ENCODE peak calls at places on chromosomes 5 and 9, in eight cellular contexts. One of them, this sample, is unnamed.

GRCh38 chr5:116605310-116606070 is 30.9 kb upstream of the SEMA6A start:
- DNase-seq in HepG2: no peak
- DNase-seq in neural progenitor cell: no peak
- DNase-seq in astrocyte: peak
- DNase-seq in GM23338: no peak
- DNase-seq in H1: no peak
- DNase-seq in K562: no peak
- DNase-seq in MM.1S: no peak
- DNase-seq in this sample: no peak

GRCh38 chr9:105694320-105694847 is at the start of gene TMEM38B:
- DNase-seq in neural progenitor cell: peak
- DNase-seq in K562: peak
- DNase-seq in astrocyte: peak
- DNase-seq in MM.1S: peak
- DNase-seq in HepG2: peak
- DNase-seq in H1: peak
- DNase-seq in GM23338: peak
- DNase-seq in this sample: peak

GRCh38 chr5:3194684-3195083 is 400.9 kb upstream of the IRX1 start:
- DNase-seq in neural progenitor cell: peak
- DNase-seq in K562: no peak
- DNase-seq in astrocyte: no peak
- DNase-seq in H1: no peak
- DNase-seq in HepG2: no peak
- DNase-seq in MM.1S: no peak
- DNase-seq in GM23338: peak
- DNase-seq in this sample: no peak

GRCh38 chr9:118991366-118992285 is 377.6 kb downstream of the BRINP1 start:
- DNase-seq in K562: no peak
- DNase-seq in GM23338: peak
- DNase-seq in neural progenitor cell: peak
- DNase-seq in astrocyte: peak
- DNase-seq in H1: no peak
- DNase-seq in HepG2: no peak
- DNase-seq in MM.1S: no peak
- DNase-seq in this sample: no peak

GRCh38 chr5:417301-417700 is 25.7 kb upstream of the EXOC3 start:
- DNase-seq in MM.1S: no peak
- DNase-seq in astrocyte: no peak
- DNase-seq in neural progenitor cell: no peak
- DNase-seq in K562: no peak
- DNase-seq in HepG2: no peak
- DNase-seq in H1: no peak
- DNase-seq in GM23338: no peak
- DNase-seq in this sample: no peak

GRCh38 chr9:401223-401622 is 186.6 kb downstream of the DOCK8 start:
- DNase-seq in HepG2: no peak
- DNase-seq in MM.1S: no peak
- DNase-seq in neural progenitor cell: no peak
- DNase-seq in GM23338: no peak
- DNase-seq in H1: no peak
- DNase-seq in astrocyte: no peak
- DNase-seq in K562: no peak
- DNase-seq in this sample: no peak

GRCh38 chr5:109291090-109291489 is 118.7 kb downstream of the PJA2 start:
- DNase-seq in K562: peak
- DNase-seq in astrocyte: no peak
- DNase-seq in MM.1S: no peak
- DNase-seq in neural progenitor cell: no peak
- DNase-seq in GM23338: peak
- DNase-seq in HepG2: no peak
- DNase-seq in H1: no peak
- DNase-seq in this sample: no peak

GRCh38 chr5:168693297-168693696 is 114.1 kb upstream of the PANK3 start:
- DNase-seq in MM.1S: no peak
- DNase-seq in HepG2: no peak
- DNase-seq in neural progenitor cell: no peak
- DNase-seq in K562: peak
- DNase-seq in astrocyte: no peak
- DNase-seq in H1: no peak
- DNase-seq in GM23338: no peak
- DNase-seq in this sample: no peak

DNA sequence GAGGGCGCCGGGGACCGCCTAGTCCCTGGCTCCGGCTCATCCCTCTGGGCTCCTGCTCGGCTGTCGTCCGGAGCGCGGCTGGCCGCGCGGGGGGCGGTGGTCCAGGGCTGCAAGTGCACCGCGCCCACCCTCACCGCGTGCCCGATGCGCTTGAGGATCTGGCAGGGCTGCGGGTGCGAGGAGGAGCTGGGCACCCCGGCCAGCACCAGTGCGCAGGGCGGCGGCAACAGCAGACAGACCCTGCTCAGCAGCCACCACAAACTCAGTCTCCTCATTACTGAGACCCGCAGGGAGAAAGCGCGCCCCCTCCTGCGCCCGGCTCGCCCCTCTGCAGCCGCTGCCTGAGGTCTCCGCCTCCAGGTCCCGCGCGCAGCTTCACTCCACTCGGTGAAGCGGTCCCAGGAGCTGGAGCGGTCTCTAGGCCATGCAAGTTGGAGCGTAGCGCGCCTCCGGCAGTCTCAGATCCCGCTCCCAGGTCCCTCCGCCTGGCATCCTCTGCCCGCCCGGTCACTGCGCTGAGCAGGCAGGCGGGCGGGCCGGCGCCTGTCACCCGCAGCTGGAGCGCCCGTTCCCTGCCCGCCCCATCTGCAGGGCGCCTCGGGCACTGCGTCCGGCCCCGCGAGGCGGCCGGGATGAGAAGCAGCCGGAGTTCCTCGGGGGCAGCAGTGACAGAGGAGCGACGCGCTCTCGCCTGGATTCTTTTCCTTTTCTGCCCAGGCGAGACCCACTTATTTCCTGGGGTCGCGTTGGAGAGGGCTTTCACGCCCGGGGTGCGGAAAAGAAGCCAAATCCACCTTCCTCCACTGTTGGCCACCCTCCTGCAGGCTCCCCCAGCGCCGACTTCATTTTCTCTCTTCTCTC is 512 bp downstream of the GRIN3A start:
- DNase-seq in GM23338: peak
- DNase-seq in neural progenitor cell: peak
- DNase-seq in H1: no peak
- DNase-seq in K562: no peak
- DNase-seq in HepG2: no peak
- DNase-seq in MM.1S: no peak
- DNase-seq in astrocyte: no peak
- DNase-seq in this sample: no peak
- TF ChIP-seq EZH2 in GM23338: no peak
- TF ChIP-seq EZH2 in neural progenitor cell: no peak
- TF ChIP-seq EZH2 in H1: peak
- TF ChIP-seq EZH2 in K562: no peak
- TF ChIP-seq EZH2 in HepG2: no peak
- TF ChIP-seq EZH2 in MM.1S: no peak
- TF ChIP-seq EZH2 in astrocyte: no peak
- TF ChIP-seq EZH2 in this sample: no peak

GRCh38 chr5:51386916-51387853 is 3.9 kb downstream of the ISL1 start:
- DNase-seq in HepG2: no peak
- DNase-seq in neural progenitor cell: peak
- DNase-seq in astrocyte: no peak
- DNase-seq in K562: no peak
- DNase-seq in MM.1S: no peak
- DNase-seq in GM23338: peak
- DNase-seq in H1: no peak
- DNase-seq in this sample: no peak
- TF ChIP-seq EZH2 in HepG2: no peak
- TF ChIP-seq EZH2 in neural progenitor cell: peak
- TF ChIP-seq EZH2 in astrocyte: no peak
- TF ChIP-seq EZH2 in K562: no peak
- TF ChIP-seq EZH2 in MM.1S: no peak
- TF ChIP-seq EZH2 in GM23338: peak
- TF ChIP-seq EZH2 in H1: peak
- TF ChIP-seq EZH2 in this sample: no peak

GRCh38 chr9:93183106-93183662 is 755 bp upstream of the WNK2 start:
- DNase-seq in astrocyte: no peak
- DNase-seq in K562: no peak
- DNase-seq in MM.1S: no peak
- DNase-seq in H1: no peak
- DNase-seq in neural progenitor cell: no peak
- DNase-seq in GM23338: no peak
- DNase-seq in HepG2: no peak
- DNase-seq in this sample: no peak

GRCh38 chr9:93185261-93186150 is 1.6 kb downstream of the WNK2 start:
- DNase-seq in HepG2: no peak
- DNase-seq in neural progenitor cell: no peak
- DNase-seq in H1: no peak
- DNase-seq in astrocyte: no peak
- DNase-seq in K562: no peak
- DNase-seq in GM23338: peak
- DNase-seq in MM.1S: no peak
- DNase-seq in this sample: no peak

GRCh38 chr9:93182572-93182971 is 1.4 kb upstream of the WNK2 start:
- DNase-seq in K562: no peak
- DNase-seq in GM23338: no peak
- DNase-seq in HepG2: peak
- DNase-seq in H1: no peak
- DNase-seq in MM.1S: no peak
- DNase-seq in neural progenitor cell: no peak
- DNase-seq in astrocyte: no peak
- DNase-seq in this sample: no peak

GRCh38 chr9:93184439-93185221 is 691 bp downstream of the WNK2 start:
- DNase-seq in astrocyte: no peak
- DNase-seq in H1: no peak
- DNase-seq in HepG2: no peak
- DNase-seq in K562: no peak
- DNase-seq in neural progenitor cell: peak
- DNase-seq in MM.1S: no peak
- DNase-seq in GM23338: peak
- DNase-seq in this sample: no peak

DNA sequence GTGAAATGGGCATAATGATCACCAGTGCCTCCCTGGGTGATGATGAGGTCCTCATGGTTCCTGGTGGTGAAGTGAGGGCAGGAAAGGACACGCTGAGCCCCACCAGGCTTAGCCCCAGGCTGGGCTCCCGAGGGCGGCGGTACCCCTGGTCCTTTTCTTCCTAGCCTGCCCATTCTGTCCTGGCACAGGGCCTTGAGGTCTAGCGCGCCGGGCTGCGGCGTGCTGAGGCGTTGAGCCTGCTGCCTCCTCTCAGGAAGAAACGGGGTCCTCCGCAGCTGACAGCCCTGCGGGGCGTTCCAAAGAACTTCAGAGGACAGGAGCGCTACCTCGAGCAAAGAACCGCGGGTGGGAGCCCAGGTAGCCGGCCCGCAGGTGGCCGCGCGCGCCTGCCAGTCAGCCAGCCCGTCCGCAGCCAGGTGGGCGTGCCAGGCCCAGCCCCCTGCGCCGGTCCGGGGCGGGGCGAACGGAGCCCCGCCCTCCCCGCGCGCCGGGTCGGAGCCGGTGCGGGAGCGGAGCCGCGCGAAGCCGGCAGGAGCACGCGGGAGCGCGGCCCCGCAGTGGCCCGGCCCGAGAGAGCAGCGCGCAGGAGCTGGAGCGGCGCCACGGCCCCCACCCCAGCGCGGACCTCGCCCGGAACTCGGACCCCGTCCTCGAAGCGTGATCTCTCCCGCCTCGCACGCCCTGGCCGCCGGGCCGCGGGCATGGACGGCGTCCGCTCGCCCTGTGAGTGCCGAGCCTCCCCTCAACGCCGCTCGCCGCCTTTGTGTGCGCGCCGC is at the start of gene WNK2:
- DNase-seq in neural progenitor cell: peak
- DNase-seq in K562: peak
- DNase-seq in GM23338: peak
- DNase-seq in MM.1S: peak
- DNase-seq in H1: no peak
- DNase-seq in HepG2: no peak
- DNase-seq in astrocyte: no peak
- DNase-seq in this sample: no peak
- TF ChIP-seq EZH2 in neural progenitor cell: no peak
- TF ChIP-seq EZH2 in K562: no peak
- TF ChIP-seq EZH2 in GM23338: no peak
- TF ChIP-seq EZH2 in MM.1S: no peak
- TF ChIP-seq EZH2 in H1: no peak
- TF ChIP-seq EZH2 in HepG2: no peak
- TF ChIP-seq EZH2 in astrocyte: no peak
- TF ChIP-seq EZH2 in this sample: no peak

GRCh38 chr9:109499061-109499630 is 1.0 kb upstream of the PTPN3 start:
- DNase-seq in GM23338: peak
- DNase-seq in HepG2: no peak
- DNase-seq in MM.1S: no peak
- DNase-seq in K562: no peak
- DNase-seq in astrocyte: no peak
- DNase-seq in neural progenitor cell: no peak
- DNase-seq in H1: no peak
- DNase-seq in this sample: no peak

GRCh38 chr9:109500421-109500974 is 2.4 kb upstream of the PTPN3 start:
- DNase-seq in H1: no peak
- DNase-seq in HepG2: no peak
- DNase-seq in GM23338: no peak
- DNase-seq in astrocyte: no peak
- DNase-seq in MM.1S: no peak
- DNase-seq in neural progenitor cell: no peak
- DNase-seq in K562: no peak
- DNase-seq in this sample: no peak

GRCh38 chr9:109497193-109498165 is 628 bp downstream of the PTPN3 start:
- DNase-seq in astrocyte: peak
- DNase-seq in K562: no peak
- DNase-seq in HepG2: no peak
- DNase-seq in H1: no peak
- DNase-seq in neural progenitor cell: peak
- DNase-seq in GM23338: peak
- DNase-seq in MM.1S: no peak
- DNase-seq in this sample: no peak

GRCh38 chr9:109499631-109500120 is 1.6 kb upstream of the PTPN3 start:
- DNase-seq in neural progenitor cell: peak
- DNase-seq in HepG2: peak
- DNase-seq in MM.1S: no peak
- DNase-seq in astrocyte: no peak
- DNase-seq in K562: no peak
- DNase-seq in GM23338: peak
- DNase-seq in H1: no peak
- DNase-seq in this sample: no peak

DNA sequence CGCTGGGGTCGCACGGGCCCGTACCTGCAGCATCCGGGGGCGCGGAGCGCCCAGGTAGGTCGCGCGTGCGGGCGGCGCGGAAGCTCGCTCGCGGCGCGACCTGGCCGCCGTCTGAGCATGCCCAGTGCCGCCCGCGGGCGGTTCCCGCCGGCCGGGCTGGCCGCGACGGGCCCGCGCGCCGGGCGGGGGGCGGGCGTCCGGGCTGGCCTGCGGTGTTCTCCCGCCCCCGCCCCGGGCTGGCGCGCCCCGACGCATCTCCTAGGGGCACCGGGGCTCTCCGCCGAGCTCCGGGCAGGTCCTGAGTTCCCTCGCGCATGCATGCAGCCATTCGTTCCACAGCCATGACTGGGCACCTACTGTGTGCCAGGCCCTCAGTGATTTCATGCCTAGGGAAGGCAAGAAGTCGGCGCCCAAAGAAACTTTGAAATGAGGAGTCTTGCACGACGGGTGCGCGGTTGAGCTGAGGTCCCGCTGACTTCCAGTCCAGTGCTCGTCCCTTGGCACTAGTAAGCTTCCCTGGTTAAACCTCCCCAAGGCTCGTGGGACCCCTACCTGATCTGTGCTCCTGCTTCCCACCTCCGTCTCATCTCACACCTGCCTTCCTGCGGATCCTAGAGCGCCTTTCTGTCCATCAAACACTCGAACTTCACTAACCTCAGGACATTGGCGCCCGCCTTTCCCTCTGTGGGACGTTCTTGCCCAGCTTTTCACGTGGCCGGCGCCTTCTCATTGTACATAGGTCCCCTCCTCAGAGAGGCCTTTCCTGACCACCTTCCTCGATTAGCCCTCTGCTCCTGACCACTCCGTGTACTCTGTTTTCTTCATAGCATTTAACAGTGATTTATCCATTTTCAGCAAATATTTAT is at the start of gene PTPN3:
- DNase-seq in HepG2: no peak
- DNase-seq in MM.1S: peak
- DNase-seq in H1: no peak
- DNase-seq in GM23338: peak
- DNase-seq in astrocyte: no peak
- DNase-seq in K562: no peak
- DNase-seq in neural progenitor cell: peak
- DNase-seq in this sample: no peak
- TF ChIP-seq EZH2 in HepG2: peak
- TF ChIP-seq EZH2 in MM.1S: no peak
- TF ChIP-seq EZH2 in H1: peak
- TF ChIP-seq EZH2 in GM23338: peak
- TF ChIP-seq EZH2 in astrocyte: peak
- TF ChIP-seq EZH2 in K562: no peak
- TF ChIP-seq EZH2 in neural progenitor cell: no peak
- TF ChIP-seq EZH2 in this sample: no peak

This sample was measured in PC-9.